ENCODE peak calls at places on chromosome 10, in four cellular contexts. One of them, this sample, is unnamed.

GRCh38 chr10:70672993-70673928 is 955 bp downstream of the ADAMTS14 start:
- DNase-seq in upper lobe of right lung: no peak
- DNase-seq in KG1: no peak
- DNase-seq in GM10248: no peak
- DNase-seq in this sample: no peak

GRCh38 chr10:563827-564226 is 125.6 kb downstream of the DIP2C start:
- DNase-seq in upper lobe of right lung: no peak
- DNase-seq in KG1: no peak
- DNase-seq in GM10248: no peak
- DNase-seq in this sample: no peak

GRCh38 chr10:124296121-124296812 is 122.5 kb downstream of the OAT start:
- DNase-seq in upper lobe of right lung: no peak
- DNase-seq in KG1: no peak
- DNase-seq in GM10248: no peak
- DNase-seq in this sample: no peak

GRCh38 chr10:43257210-43258031 is 9.4 kb downstream of the RASGEF1A start:
- DNase-seq in upper lobe of right lung: no peak
- DNase-seq in KG1: no peak
- DNase-seq in GM10248: peak
- DNase-seq in this sample: no peak

GRCh38 chr10:121106607-121107006 is 255.4 kb downstream of the WDR11 start:
- DNase-seq in upper lobe of right lung: no peak
- DNase-seq in KG1: no peak
- DNase-seq in GM10248: no peak
- DNase-seq in this sample: no peak

GRCh38 chr10:32446701-32447406 is 914 bp downstream of the CCDC7 start:
- DNase-seq in upper lobe of right lung: no peak
- DNase-seq in KG1: peak
- DNase-seq in GM10248: no peak
- DNase-seq in this sample: peak

GRCh38 chr10:16950686-16951681 is 133.8 kb upstream of the RSU1 start:
- DNase-seq in upper lobe of right lung: no peak
- DNase-seq in KG1: no peak
- DNase-seq in GM10248: no peak
- DNase-seq in this sample: no peak

GRCh38 chr10:99540673-99541531 is 8.2 kb downstream of the NKX2-3 start:
- DNase-seq in upper lobe of right lung: peak
- DNase-seq in KG1: no peak
- DNase-seq in GM10248: no peak
- DNase-seq in this sample: peak

GRCh38 chr10:13475124-13475523 is 53.7 kb downstream of the BEND7 start:
- DNase-seq in upper lobe of right lung: no peak
- DNase-seq in KG1: no peak
- DNase-seq in GM10248: no peak
- DNase-seq in this sample: no peak

GRCh38 chr10:118823256-118823907 is 68.6 kb upstream of the CACUL1 start:
- DNase-seq in upper lobe of right lung: no peak
- DNase-seq in KG1: no peak
- DNase-seq in GM10248: no peak
- DNase-seq in this sample: no peak